ENCODE peak calls at places on chromosomes 5 and 9, in six cellular contexts. One of them, this sample, is unnamed.

GRCh38 chr5:39115644-39116346 is 41.6 kb upstream of the RICTOR start:
- DNase-seq in body of pancreas: no peak
- DNase-seq in H54: no peak
- DNase-seq in GM12891: no peak
- DNase-seq in upper lobe of left lung: no peak
- DNase-seq in transverse colon: no peak
- DNase-seq in this sample: no peak

GRCh38 chr5:115349001-115349817 is 52.8 kb upstream of the CCDC112 start:
- DNase-seq in GM12891: no peak
- DNase-seq in H54: peak
- DNase-seq in body of pancreas: peak
- DNase-seq in upper lobe of left lung: no peak
- DNase-seq in transverse colon: peak
- DNase-seq in this sample: no peak

GRCh38 chr5:92800360-92800759 is 780.7 kb downstream of the NR2F1-AS1 start:
- DNase-seq in transverse colon: no peak
- DNase-seq in upper lobe of left lung: no peak
- DNase-seq in body of pancreas: no peak
- DNase-seq in GM12891: no peak
- DNase-seq in H54: no peak
- DNase-seq in this sample: no peak

GRCh38 chr9:81562221-81563019 is 126.9 kb downstream of the TLE1 start:
- DNase-seq in body of pancreas: peak
- DNase-seq in upper lobe of left lung: no peak
- DNase-seq in GM12891: no peak
- DNase-seq in transverse colon: no peak
- DNase-seq in H54: peak
- DNase-seq in this sample: no peak

GRCh38 chr5:151664694-151665583 is 21.8 kb downstream of the SPARC start:
- DNase-seq in transverse colon: no peak
- DNase-seq in body of pancreas: no peak
- DNase-seq in upper lobe of left lung: no peak
- DNase-seq in GM12891: no peak
- DNase-seq in H54: no peak
- DNase-seq in this sample: no peak

GRCh38 chr5:101160002-101160401 is 256.9 kb upstream of the ST8SIA4 start:
- DNase-seq in upper lobe of left lung: no peak
- DNase-seq in transverse colon: no peak
- DNase-seq in GM12891: no peak
- DNase-seq in H54: no peak
- DNase-seq in body of pancreas: no peak
- DNase-seq in this sample: no peak

GRCh38 chr9:112864982-112865381 is 25.7 kb downstream of the SLC46A2 start:
- DNase-seq in body of pancreas: no peak
- DNase-seq in upper lobe of left lung: no peak
- DNase-seq in transverse colon: no peak
- DNase-seq in H54: no peak
- DNase-seq in GM12891: no peak
- DNase-seq in this sample: no peak

GRCh38 chr5:67353500-67353931 is 156.9 kb upstream of the CD180 start:
- DNase-seq in GM12891: no peak
- DNase-seq in upper lobe of left lung: peak
- DNase-seq in body of pancreas: peak
- DNase-seq in transverse colon: peak
- DNase-seq in H54: no peak
- DNase-seq in this sample: no peak

GRCh38 chr9:134158242-134158641 is 6.1 kb downstream of the RNU6ATAC start:
- DNase-seq in transverse colon: no peak
- DNase-seq in GM12891: no peak
- DNase-seq in H54: no peak
- DNase-seq in upper lobe of left lung: no peak
- DNase-seq in body of pancreas: no peak
- DNase-seq in this sample: no peak

GRCh38 chr5:145471831-145472616 is 363.1 kb downstream of the PRELID2 start:
- DNase-seq in H54: no peak
- DNase-seq in transverse colon: no peak
- DNase-seq in body of pancreas: peak
- DNase-seq in GM12891: no peak
- DNase-seq in upper lobe of left lung: no peak
- DNase-seq in this sample: no peak

GRCh38 chr9:134372621-134373267 is 46.5 kb downstream of the RXRA start:
- DNase-seq in transverse colon: peak
- DNase-seq in body of pancreas: no peak
- DNase-seq in GM12891: no peak
- DNase-seq in upper lobe of left lung: peak
- DNase-seq in H54: peak
- DNase-seq in this sample: no peak

GRCh38 chr9:72978724-72979123 is 25.9 kb upstream of the ALDH1A1 start:
- DNase-seq in body of pancreas: no peak
- DNase-seq in H54: no peak
- DNase-seq in transverse colon: no peak
- DNase-seq in GM12891: no peak
- DNase-seq in upper lobe of left lung: no peak
- DNase-seq in this sample: no peak

GRCh38 chr9:129002989-129003388 is 25.1 kb downstream of the SH3GLB2 start:
- DNase-seq in GM12891: no peak
- DNase-seq in H54: no peak
- DNase-seq in body of pancreas: no peak
- DNase-seq in upper lobe of left lung: no peak
- DNase-seq in transverse colon: no peak
- DNase-seq in this sample: no peak

GRCh38 chr5:107538331-107539162 is 132.2 kb downstream of the EFNA5 start:
- DNase-seq in upper lobe of left lung: no peak
- DNase-seq in body of pancreas: no peak
- DNase-seq in GM12891: no peak
- DNase-seq in transverse colon: no peak
- DNase-seq in H54: no peak
- DNase-seq in this sample: no peak

GRCh38 chr5:39100851-39101396 is 26.7 kb upstream of the RICTOR start:
- DNase-seq in GM12891: no peak
- DNase-seq in transverse colon: no peak
- DNase-seq in H54: peak
- DNase-seq in upper lobe of left lung: no peak
- DNase-seq in body of pancreas: no peak
- DNase-seq in this sample: no peak

GRCh38 chr9:14441976-14442651 is 128.2 kb upstream of the NFIB start:
- DNase-seq in upper lobe of left lung: no peak
- DNase-seq in H54: no peak
- DNase-seq in GM12891: no peak
- DNase-seq in body of pancreas: no peak
- DNase-seq in transverse colon: no peak
- DNase-seq in this sample: no peak

GRCh38 chr9:19411316-19411715 is 2.5 kb downstream of the ACER2 start:
- DNase-seq in transverse colon: no peak
- DNase-seq in GM12891: no peak
- DNase-seq in body of pancreas: no peak
- DNase-seq in upper lobe of left lung: no peak
- DNase-seq in H54: no peak
- DNase-seq in this sample: no peak

GRCh38 chr5:106311230-106311629 is 1359.5 kb downstream of the EFNA5 start:
- DNase-seq in GM12891: no peak
- DNase-seq in transverse colon: no peak
- DNase-seq in body of pancreas: no peak
- DNase-seq in upper lobe of left lung: no peak
- DNase-seq in H54: no peak
- DNase-seq in this sample: no peak

GRCh38 chr5:128536861-128537305 is 1.2 kb downstream of the FBN2 start:
- DNase-seq in GM12891: no peak
- DNase-seq in transverse colon: no peak
- DNase-seq in upper lobe of left lung: no peak
- DNase-seq in H54: no peak
- DNase-seq in body of pancreas: no peak
- DNase-seq in this sample: no peak

GRCh38 chr5:15393146-15393545 is 106.8 kb upstream of the FBXL7 start:
- DNase-seq in GM12891: no peak
- DNase-seq in upper lobe of left lung: no peak
- DNase-seq in transverse colon: no peak
- DNase-seq in body of pancreas: no peak
- DNase-seq in H54: no peak
- DNase-seq in this sample: no peak

GRCh38 chr9:128168731-128169308 is 8.8 kb downstream of the BBLN start:
- DNase-seq in upper lobe of left lung: no peak
- DNase-seq in transverse colon: no peak
- DNase-seq in body of pancreas: no peak
- DNase-seq in H54: no peak
- DNase-seq in GM12891: no peak
- DNase-seq in this sample: no peak

GRCh38 chr5:146340260-146341081 is 1.8 kb downstream of the POU4F3 start:
- DNase-seq in upper lobe of left lung: peak
- DNase-seq in body of pancreas: peak
- DNase-seq in transverse colon: no peak
- DNase-seq in GM12891: no peak
- DNase-seq in H54: peak
- DNase-seq in this sample: no peak

GRCh38 chr5:173055042-173055721 is 970 bp upstream of the CREBRF start:
- DNase-seq in body of pancreas: no peak
- DNase-seq in upper lobe of left lung: no peak
- DNase-seq in transverse colon: no peak
- DNase-seq in H54: no peak
- DNase-seq in GM12891: no peak
- DNase-seq in this sample: no peak

GRCh38 chr9:6632516-6633328 is 12.8 kb downstream of the GLDC start:
- DNase-seq in upper lobe of left lung: no peak
- DNase-seq in GM12891: peak
- DNase-seq in transverse colon: peak
- DNase-seq in body of pancreas: no peak
- DNase-seq in H54: no peak
- DNase-seq in this sample: no peak

GRCh38 chr5:178216088-178216534 is 11.8 kb downstream of the HNRNPAB start:
- DNase-seq in upper lobe of left lung: no peak
- DNase-seq in transverse colon: peak
- DNase-seq in GM12891: no peak
- DNase-seq in body of pancreas: no peak
- DNase-seq in H54: no peak
- DNase-seq in this sample: no peak

GRCh38 chr5:178218237-178218636 is 13.9 kb downstream of the HNRNPAB start:
- DNase-seq in body of pancreas: no peak
- DNase-seq in upper lobe of left lung: no peak
- DNase-seq in GM12891: no peak
- DNase-seq in H54: no peak
- DNase-seq in transverse colon: no peak
- DNase-seq in this sample: no peak

GRCh38 chr5:178214160-178214803 is 9.9 kb downstream of the HNRNPAB start:
- DNase-seq in transverse colon: no peak
- DNase-seq in upper lobe of left lung: no peak
- DNase-seq in GM12891: no peak
- DNase-seq in H54: no peak
- DNase-seq in body of pancreas: no peak
- DNase-seq in this sample: no peak

GRCh38 chr5:178215263-178216002 is 11.1 kb downstream of the HNRNPAB start:
- DNase-seq in upper lobe of left lung: no peak
- DNase-seq in transverse colon: peak
- DNase-seq in H54: no peak
- DNase-seq in body of pancreas: no peak
- DNase-seq in GM12891: no peak
- DNase-seq in this sample: no peak

DNA sequence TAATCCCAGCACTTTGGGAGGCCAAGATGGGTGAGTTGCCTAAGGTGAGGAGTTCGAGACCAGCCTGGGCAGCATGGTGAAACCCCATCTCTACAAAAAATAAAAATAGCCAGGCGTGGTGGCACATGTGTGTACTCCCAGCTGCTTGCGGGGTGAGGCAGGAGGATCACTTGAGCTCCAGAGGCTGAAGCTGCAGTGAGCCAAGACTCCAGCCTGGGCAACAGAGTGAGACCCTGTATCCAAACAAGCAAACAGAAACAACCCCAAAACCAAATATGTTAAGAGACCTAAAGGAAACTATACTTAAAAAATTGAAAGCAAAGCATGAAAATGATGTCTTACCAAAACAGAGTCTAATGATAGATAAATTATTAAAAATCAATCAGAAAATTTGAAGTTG is 12.4 kb downstream of the HNRNPAB start:
- DNase-seq in GM12891: no peak
- DNase-seq in transverse colon: no peak
- DNase-seq in body of pancreas: no peak
- DNase-seq in H54: no peak
- DNase-seq in upper lobe of left lung: no peak
- DNase-seq in this sample: no peak
- TF ChIP-seq POLR2A in GM12891: no peak
- TF ChIP-seq POLR2A in transverse colon: no peak
- TF ChIP-seq POLR2A in body of pancreas: no peak
- TF ChIP-seq POLR2A in H54: no peak
- TF ChIP-seq POLR2A in upper lobe of left lung: no peak
- TF ChIP-seq POLR2A in this sample: no peak

GRCh38 chr9:136545966-136546696 is at the start of gene NOTCH1:
- DNase-seq in upper lobe of left lung: peak
- DNase-seq in GM12891: peak
- DNase-seq in body of pancreas: peak
- DNase-seq in H54: peak
- DNase-seq in transverse colon: peak
- DNase-seq in this sample: peak
- TF ChIP-seq POLR2A in upper lobe of left lung: no peak
- TF ChIP-seq POLR2A in GM12891: peak
- TF ChIP-seq POLR2A in body of pancreas: peak
- TF ChIP-seq POLR2A in H54: peak
- TF ChIP-seq POLR2A in transverse colon: peak
- TF ChIP-seq POLR2A in this sample: no peak

GRCh38 chr9:116687074-116687761 is at the start of gene TRIM32:
- DNase-seq in GM12891: peak
- DNase-seq in upper lobe of left lung: peak
- DNase-seq in body of pancreas: peak
- DNase-seq in H54: peak
- DNase-seq in transverse colon: peak
- DNase-seq in this sample: peak
- TF ChIP-seq POLR2A in GM12891: peak
- TF ChIP-seq POLR2A in upper lobe of left lung: no peak
- TF ChIP-seq POLR2A in body of pancreas: peak
- TF ChIP-seq POLR2A in H54: peak
- TF ChIP-seq POLR2A in transverse colon: peak
- TF ChIP-seq POLR2A in this sample: peak

DNA sequence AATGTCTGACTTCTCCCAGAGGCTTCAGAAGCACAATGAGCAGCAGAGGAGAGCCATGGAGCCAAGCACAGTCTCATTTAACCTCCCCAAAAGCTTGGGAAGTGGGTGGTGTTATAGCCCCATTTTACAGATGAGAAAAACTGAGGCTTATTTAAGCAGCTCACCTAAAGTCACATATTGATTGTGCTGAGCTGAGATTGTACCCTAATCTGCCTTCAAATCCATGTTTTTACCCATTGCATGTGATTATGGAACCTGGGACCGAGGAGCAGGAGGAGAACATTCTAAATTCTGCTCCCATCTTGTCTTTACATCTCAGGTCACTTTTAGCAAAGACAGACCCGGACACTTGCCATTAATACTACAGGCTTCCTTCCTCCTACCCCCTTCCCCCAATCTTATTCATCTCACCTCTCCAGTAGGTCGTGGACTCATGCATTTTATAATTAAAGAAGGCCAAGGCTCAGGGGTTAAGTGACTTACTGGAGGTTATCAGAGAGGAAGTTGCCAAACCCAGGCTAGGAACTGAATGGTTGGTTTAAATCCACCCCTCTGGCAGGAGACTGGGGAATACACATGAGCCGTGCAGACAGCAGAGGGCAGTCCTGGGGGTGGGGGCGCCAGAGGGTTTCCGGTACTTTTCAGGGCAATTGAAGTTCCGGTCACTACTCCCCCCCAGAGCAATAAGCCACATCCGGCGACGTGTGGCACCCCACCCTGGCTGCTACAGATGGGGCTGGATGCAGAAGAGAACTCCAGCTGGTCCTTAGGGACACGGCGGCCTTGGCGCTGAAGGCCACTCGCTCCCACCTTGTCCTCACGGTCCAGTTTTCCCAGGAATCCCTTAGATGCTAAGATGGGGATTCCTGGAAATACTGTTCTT is 51.0 kb upstream of the IL17B start:
- DNase-seq in body of pancreas: no peak
- DNase-seq in transverse colon: no peak
- DNase-seq in upper lobe of left lung: peak
- DNase-seq in H54: no peak
- DNase-seq in GM12891: no peak
- DNase-seq in this sample: no peak
- TF ChIP-seq POLR2A in body of pancreas: no peak
- TF ChIP-seq POLR2A in transverse colon: no peak
- TF ChIP-seq POLR2A in upper lobe of left lung: no peak
- TF ChIP-seq POLR2A in H54: no peak
- TF ChIP-seq POLR2A in GM12891: no peak
- TF ChIP-seq POLR2A in this sample: no peak

This sample was measured in esophagus squamous epithelium.